ENCODE peak calls at places on chromosomes 5 and 9, in seven cellular contexts. Y is GM23248, L is PC-9, V is GM23338, S is MM.1S, Z is HCT116, J is hepatocyte. C is an unnamed sample. For H3K9me2, the result is how much of the 10 kb centered on the place peaks cover.

GRCh38 chr9:131668439-131669233 is 71.2 kb downstream of the RAPGEF1 start:
- DNase-seq in Y (peak), S (no peak), Z (no peak), J (peak), L (no peak), V (no peak), C (peak)

GRCh38 chr9:5876711-5877110 is 14.0 kb upstream of the MLANA start:
- DNase-seq in Y (no peak), L (no peak), V (peak), J (no peak), Z (no peak), S (no peak), C (peak)

GRCh38 chr5:150486402-150487198 is 21.3 kb upstream of the NDST1 start:
- DNase-seq in S (peak), L (peak), J (peak), Y (peak), V (peak), Z (peak), C (peak)

GRCh38 chr9:108963459-108964143 is 29.4 kb downstream of the ABITRAM start:
- DNase-seq in S (no peak), L (no peak), Z (no peak), J (no peak), Y (peak), V (no peak), C (no peak)

GRCh38 chr5:168377525-168377924 is 86.1 kb downstream of the WWC1 start:
- DNase-seq in Z (no peak), S (no peak), Y (no peak), J (no peak), V (no peak), L (no peak), C (no peak)

GRCh38 chr9:13568851-13569618 is 289.5 kb upstream of the MPDZ start:
- DNase-seq in J (peak), Z (no peak), Y (no peak), L (no peak), V (peak), S (peak), C (no peak)

GRCh38 chr5:101637599-101637998 is 658.5 kb downstream of the SLCO4C1 start:
- DNase-seq in J (no peak), L (no peak), Z (no peak), S (no peak), Y (no peak), V (no peak), C (no peak)

GRCh38 chr5:88545348-88545747 is 276.7 kb upstream of the TMEM161B start:
- DNase-seq in J (no peak), V (no peak), Z (no peak), L (no peak), S (no peak), Y (no peak), C (no peak)

GRCh38 chr9:96137666-96138429 is 164.1 kb downstream of the HSD17B3 start:
- DNase-seq in J (no peak), L (no peak), Z (no peak), S (no peak), Y (peak), V (no peak), C (no peak)

GRCh38 chr9:2461886-2462285 is 159.7 kb upstream of the VLDLR start:
- DNase-seq in J (no peak), S (no peak), V (no peak), Z (no peak), Y (peak), L (no peak), C (no peak)

GRCh38 chr5:56725709-56726108 is 89.6 kb upstream of the MAP3K1 start:
- DNase-seq in Z (no peak), V (no peak), J (no peak), Y (no peak), L (no peak), S (no peak), C (no peak)

GRCh38 chr5:106269252-106269843 is 1401.4 kb downstream of the EFNA5 start:
- DNase-seq in S (no peak), V (peak), Z (peak), L (no peak), J (peak), Y (peak), C (peak)

GRCh38 chr5:145718956-145719355 is 116.2 kb downstream of the PRELID2 start:
- DNase-seq in V (peak), J (peak), Z (peak), Y (peak), S (no peak), L (no peak), C (peak)

GRCh38 chr9:133592731-133593409 is 16.3 kb downstream of the FAM163B start:
- DNase-seq in Y (no peak), V (no peak), L (no peak), J (no peak), S (no peak), Z (no peak), C (no peak)

GRCh38 chr5:32713396-32714381 is 2.6 kb downstream of the NPR3 start:
- DNase-seq in V (peak), Y (peak), L (peak), J (peak), S (no peak), Z (no peak), C (peak)

GRCh38 chr5:177595991-177596774 is 3.7 kb upstream of the B4GALT7 start:
- DNase-seq in S (no peak), Z (no peak), L (no peak), Y (peak), J (no peak), V (no peak), C (no peak)

GRCh38 chr5:560792-561166 is 36.5 kb upstream of the SLC9A3 start:
- DNase-seq in J (no peak), V (no peak), L (no peak), Y (no peak), Z (no peak), S (no peak), C (no peak)

GRCh38 chr5:153352685-153353219 is 137.7 kb upstream of the GRIA1 start:
- DNase-seq in L (no peak), V (no peak), S (peak), J (no peak), Y (peak), Z (no peak), C (no peak)

GRCh38 chr5:141866111-141866510 is 12.1 kb downstream of the PCDH1 start:
- DNase-seq in S (no peak), Z (peak), Y (no peak), V (no peak), L (peak), J (peak), C (peak)

GRCh38 chr5:179549973-179550510 is 312 bp upstream of the RUFY1 start:
- DNase-seq in V (no peak), L (no peak), J (no peak), S (no peak), Y (peak), Z (no peak), C (peak)

GRCh38 chr5:17061973-17062470 is 125.9 kb upstream of the MYO10 start:
- DNase-seq in Z (no peak), Y (no peak), L (no peak), J (no peak), V (no peak), S (no peak), C (no peak)

GRCh38 chr5:133376986-133377385 is 235.4 kb downstream of the FSTL4 start:
- DNase-seq in Y (peak), L (no peak), S (no peak), J (no peak), V (no peak), Z (no peak), C (no peak)

GRCh38 chr5:175321927-175322532 is 122.0 kb downstream of the DRD1 start:
- DNase-seq in L (peak), Z (peak), V (peak), Y (peak), S (peak), J (peak), C (peak)

GRCh38 chr5:181138258-181138657 is 7.3 kb upstream of the OR2V1 start:
- DNase-seq in S (no peak), Y (peak), L (no peak), Z (no peak), V (peak), J (no peak), C (no peak)

GRCh38 chr5:40781843-40782409 is 16.2 kb downstream of the PRKAA1 start:
- DNase-seq in V (no peak), L (no peak), Y (peak), J (no peak), S (no peak), Z (no peak), C (no peak)

GRCh38 chr5:52786937-52787599 is 648 bp upstream of the ITGA1 start:
- DNase-seq in L (peak), Z (peak), S (peak), V (peak), Y (peak), J (peak), C (no peak)

GRCh38 chr5:33745101-33745770 is 146.6 kb downstream of the ADAMTS12 start:
- DNase-seq in S (no peak), V (no peak), Z (no peak), Y (peak), J (no peak), L (no peak), C (no peak)

GRCh38 chr5:79691007-79691406 is 1.4 kb downstream of the CMYA5 start:
- DNase-seq in Z (no peak), S (no peak), Y (no peak), L (no peak), J (no peak), V (no peak), C (no peak)

GRCh38 chr5:178426326-178427130 is 163.7 kb downstream of the COL23A1 start:
- DNase-seq in V (no peak), Y (no peak), J (no peak), S (no peak), L (no peak), Z (no peak), C (no peak)

GRCh38 chr5:180807654-180808414 is 5.2 kb upstream of the MGAT1 start:
- DNase-seq in V (no peak), Y (peak), L (no peak), Z (no peak), J (no peak), S (no peak), C (no peak)

GRCh38 chr5:150301170-150301505 is 1.6 kb downstream of the ARSI start:
- DNase-seq in L (no peak), J (peak), V (no peak), S (no peak), Z (no peak), Y (peak), C (no peak)

GRCh38 chr9:137828527-137829259 is 48.9 kb upstream of the CACNA1B start:
- DNase-seq in L (peak), V (peak), J (peak), S (no peak), Z (no peak), Y (peak), C (no peak)

GRCh38 chr5:31153523-31153922 is 40.0 kb upstream of the CDH6 start:
- DNase-seq in S (no peak), Z (no peak), Y (peak), L (no peak), V (no peak), J (peak), C (no peak)

GRCh38 chr9:91411096-91411771 is 12.4 kb downstream of the NFIL3 start:
- DNase-seq in Z (no peak), V (no peak), Y (peak), S (no peak), J (no peak), L (no peak), C (peak)

GRCh38 chr5:18325431-18325830 is 691.2 kb downstream of the TAF11L14 start:
- DNase-seq in S (no peak), V (no peak), Y (no peak), L (no peak), J (no peak), Z (no peak), C (no peak)

GRCh38 chr5:168314735-168315411 is 23.4 kb downstream of the WWC1 start:
- DNase-seq in Z (peak), J (peak), L (peak), V (peak), Y (peak), S (no peak), C (peak)

GRCh38 chr5:143341807-143342570 is 61.5 kb downstream of the NR3C1 start:
- DNase-seq in Z (peak), Y (peak), J (no peak), S (no peak), L (no peak), V (no peak), C (peak)

GRCh38 chr9:122463828-122464632 is 13.7 kb downstream of the OR1J1 start:
- DNase-seq in L (no peak), V (peak), S (peak), J (no peak), Z (peak), Y (no peak), C (peak)

GRCh38 chr5:96854067-96854466 is 22.2 kb upstream of the ERAP2 start:
- DNase-seq in V (no peak), Z (no peak), Y (no peak), L (no peak), J (no peak), S (no peak), C (no peak)

GRCh38 chr5:72108200-72109050 is 1.1 kb downstream of the MAP1B start:
- DNase-seq in S (peak), J (peak), Y (peak), L (peak), Z (no peak), V (peak), C (peak)
- H2AFZ ChIP-seq in S (peak), J (peak), Y (peak), L (peak), Z (no peak), V (peak), C (peak)

GRCh38 chr5:73037545-73037944 is 81.7 kb downstream of the FCHO2 start:
- DNase-seq in S (no peak), J (no peak), Z (no peak), Y (no peak), V (no peak), L (no peak), C (no peak)
- H3K9me2 ChIP-seq in S (under half), J (under half), Z (under half), Y (under half), V (under half), L (under half), C (under half)

DNA sequence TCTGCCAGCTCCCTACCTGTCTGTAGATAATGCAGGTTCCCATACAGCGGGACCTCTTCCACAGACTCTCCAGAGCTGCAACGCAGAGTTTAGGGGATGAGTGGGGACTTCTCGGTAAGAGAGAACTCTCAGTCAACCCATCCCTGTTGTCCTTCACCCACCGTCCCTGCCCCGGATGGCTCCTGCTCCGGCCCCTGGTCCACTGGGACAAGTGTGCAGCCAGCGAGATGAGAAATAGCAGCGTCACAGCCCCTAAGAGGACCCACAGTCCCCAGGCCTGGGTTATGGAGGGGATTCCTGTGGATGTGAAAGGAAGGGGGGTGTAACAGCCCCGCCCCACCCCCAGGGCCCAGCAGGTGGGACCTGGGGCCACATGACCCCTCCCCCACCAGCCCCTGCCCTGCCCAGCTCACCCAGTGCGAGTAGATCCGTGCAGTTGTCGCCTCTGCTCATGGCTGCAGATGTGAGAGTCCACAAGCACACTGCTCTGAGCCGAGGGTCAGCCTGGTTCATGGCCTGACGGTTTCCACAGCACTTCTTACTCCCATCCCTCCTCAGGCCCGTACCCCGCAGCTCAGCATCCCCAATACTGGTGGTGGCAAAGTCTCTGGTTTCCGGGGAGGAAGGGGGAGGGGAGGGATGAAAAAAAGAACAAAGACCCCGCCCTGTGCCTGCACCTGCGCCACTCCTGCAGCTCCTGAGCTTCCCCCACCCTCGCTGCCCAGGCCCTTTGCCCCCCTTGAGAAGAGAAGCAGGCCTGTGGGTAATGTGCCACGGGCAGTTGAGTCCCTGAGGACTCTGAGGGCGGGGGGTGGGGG is at the start of gene SIT1:
- DNase-seq in Y (no peak), Z (no peak), L (no peak), J (no peak), S (no peak), V (peak), C (no peak)
- H2AFZ ChIP-seq in Y (peak), Z (no peak), L (no peak), J (no peak), S (no peak), V (peak), C (no peak)

GRCh38 chr5:115801984-115802383 is 14.5 kb downstream of the CDO1 start:
- DNase-seq in Z (no peak), S (no peak), J (no peak), L (no peak), Y (no peak), V (no peak), C (no peak)

GRCh38 chr5:115796656-115797055 is 19.8 kb downstream of the CDO1 start:
- DNase-seq in S (no peak), V (no peak), J (no peak), Y (no peak), Z (no peak), L (no peak), C (no peak)

GRCh38 chr5:115800108-115800507 is 16.4 kb downstream of the CDO1 start:
- DNase-seq in Z (no peak), V (no peak), L (no peak), Y (no peak), J (no peak), S (no peak), C (no peak)

GRCh38 chr5:115798252-115798651 is 18.2 kb downstream of the CDO1 start:
- DNase-seq in Y (no peak), S (no peak), J (no peak), Z (no peak), V (no peak), L (no peak), C (no peak)

DNA sequence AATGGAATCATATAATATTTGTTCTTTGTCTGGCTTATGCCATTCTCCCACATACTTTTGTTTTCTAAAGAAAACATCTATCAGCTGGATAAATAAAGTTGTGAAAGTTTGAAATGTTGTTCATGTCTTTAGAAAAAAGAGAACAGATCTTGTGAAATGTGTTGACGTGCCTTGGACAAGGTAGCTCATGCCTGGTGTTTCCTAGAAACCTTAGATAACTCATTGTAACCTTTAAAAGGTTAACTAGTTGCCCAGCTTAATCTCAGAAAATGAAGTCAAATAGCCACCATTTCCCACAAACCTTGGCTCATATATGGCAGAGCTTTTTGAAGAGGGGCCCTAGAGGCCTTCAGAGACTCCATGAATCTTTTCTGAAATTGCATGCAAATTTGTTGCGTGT is 15.3 kb downstream of the CDO1 start:
- DNase-seq in V (no peak), Z (no peak), L (no peak), J (no peak), Y (no peak), S (no peak), C (no peak)
- H3K9me2 ChIP-seq in V (under half), Z (under half), L (under half), J (under half), Y (under half), S (under half), C (under half)

GRCh38 chr9:77999231-77999631 is 32.4 kb downstream of the GNAQ start:
- DNase-seq in V (no peak), J (no peak), L (no peak), Y (peak), Z (no peak), S (no peak), C (no peak)
- H2AFZ ChIP-seq in V (no peak), J (no peak), L (no peak), Y (no peak), Z (no peak), S (no peak), C (no peak)

DNA sequence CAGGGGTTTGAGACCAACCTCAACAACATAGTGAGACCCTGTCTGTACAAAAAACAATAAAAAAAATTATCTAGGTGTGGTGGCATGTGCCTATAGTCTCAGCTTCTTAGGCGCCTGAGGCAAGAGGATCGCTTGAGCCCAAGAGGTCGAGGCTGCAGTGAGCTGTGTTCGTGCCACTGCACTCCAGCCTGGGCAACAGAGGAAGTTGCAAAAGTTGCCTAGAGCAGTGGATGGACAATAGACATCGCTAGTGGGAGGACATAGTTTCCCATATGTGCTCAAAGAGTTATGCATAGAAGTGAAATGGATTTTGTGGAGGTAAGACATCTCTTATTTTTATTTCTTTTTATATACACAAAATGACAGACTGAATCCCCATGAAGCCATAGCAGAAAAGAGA is 19.0 kb downstream of the HNRNPK start:
- DNase-seq in J (no peak), L (no peak), V (no peak), S (no peak), Y (no peak), Z (no peak), C (no peak)
- H3K9me2 ChIP-seq in J (under half), L (under half), V (under half), S (under half), Y (under half), Z (under half), C (under half)

C was measured in PC-3.